ENCODE peak calls at places on chromosomes 13 and 19, in ten cellular contexts. I is HEK293T; Q is Calu3; E is GDM1; X is progenitor cell of endocrine pancreas; C is astrocyte of the cerebellum; J is GM23338; Y is activated CD8-positive, alpha-beta T cell treated with anti-CD3 and anti-CD28 coated beads for 36 hours; M is activated naive CD4-positive, alpha-beta T cell treated with anti-CD3 and anti-CD28 coated beads, Interleukin-2, amount 10 ng/mL, durations not matched to agents 7 days and 5 days; P is NCI-H2227 treated with DMSO at 0.1 percent for 48 hours. V is an unnamed sample.

GRCh38 chr19:15461694-15462093 is 2.6 kb downstream of the RASAL3 start:
- DNase-seq in J (no peak), P (no peak), Q (no peak), I (no peak), X (no peak), M (no peak), E (no peak), Y (no peak), C (no peak), V (no peak)

GRCh38 chr19:18716857-18717256 is 33.4 kb downstream of the CRTC1 start:
- DNase-seq in I (no peak), M (no peak), X (no peak), P (no peak), Y (no peak), Q (no peak), J (no peak), E (no peak), C (no peak), V (no peak)

GRCh38 chr13:45769072-45769471 is 67.0 kb downstream of the CBY2 start:
- DNase-seq in C (no peak), X (no peak), E (no peak), I (no peak), Y (no peak), J (peak; percentile 39), P (no peak), M (no peak), Q (no peak), V (no peak)

GRCh38 chr19:6787393-6787792 is 14.9 kb downstream of the VAV1 start:
- DNase-seq in J (no peak), C (no peak), E (no peak), P (no peak), I (no peak), Q (no peak), X (no peak), M (no peak), Y (no peak), V (no peak)

GRCh38 chr13:41388143-41388881 is 69.0 kb upstream of the RGCC start:
- DNase-seq in Y (no peak), J (no peak), P (no peak), I (no peak), M (no peak), X (no peak), C (no peak), Q (no peak), E (no peak), V (no peak)

GRCh38 chr13:43684947-43685725 is 101.6 kb downstream of the ENOX1 start:
- DNase-seq in M (no peak), E (no peak), I (no peak), Y (no peak), C (no peak), P (no peak), X (no peak), J (no peak), Q (no peak), V (no peak)

GRCh38 chr13:75507027-75508001 is 25.3 kb upstream of the TBC1D4 start:
- DNase-seq in Y (no peak), P (no peak), E (no peak), Q (no peak), X (no peak), I (no peak), C (no peak), M (no peak), J (no peak), V (no peak)

GRCh38 chr13:110162053-110162452 is 144.9 kb downstream of the COL4A1 start:
- DNase-seq in M (no peak), C (no peak), X (no peak), Q (no peak), Y (no peak), E (no peak), J (no peak), I (no peak), P (no peak), V (no peak)

GRCh38 chr19:45577111-45577905 is 7.3 kb downstream of the OPA3 start:
- DNase-seq in I (no peak), M (no peak), C (peak; percentile 76), P (no peak), E (no peak), X (peak; percentile 30), J (peak; percentile 54), Q (peak; percentile 84), Y (no peak), V (peak; percentile 82)

GRCh38 chr19:55685776-55686175 is 10.8 kb downstream of the EPN1 start:
- DNase-seq in J (no peak), P (no peak), E (no peak), X (no peak), Q (no peak), I (no peak), C (no peak), Y (no peak), M (no peak), V (no peak)

GRCh38 chr19:13152356-13152853 is 2.2 kb downstream of the IER2 start:
- DNase-seq in Q (no peak), M (no peak), C (no peak), J (no peak), X (no peak), Y (no peak), P (no peak), E (no peak), I (no peak), V (no peak)

GRCh38 chr13:114019367-114019766 is 45.5 kb upstream of the C13orf46 start:
- DNase-seq in I (peak; percentile 71), C (no peak), P (no peak), J (peak; percentile 47), Q (no peak), E (no peak), Y (peak; percentile 68), X (no peak), M (peak; percentile 49), V (no peak)

GRCh38 chr19:35645680-35646511 is 2.2 kb upstream of the COX6B1 start:
- DNase-seq in Q (no peak), P (no peak), I (no peak), C (no peak), E (no peak), M (no peak), J (peak; percentile 29), Y (no peak), X (no peak), V (no peak)

GRCh38 chr19:2787115-2787514 is 1.8 kb downstream of the THOP1 start:
- DNase-seq in E (no peak), I (no peak), Q (no peak), J (no peak), C (no peak), Y (no peak), M (no peak), P (no peak), X (no peak), V (no peak)

GRCh38 chr19:16886305-16886880 is 2.4 kb upstream of the F2RL3 start:
- DNase-seq in I (no peak), Q (no peak), P (no peak), E (no peak), J (no peak), Y (no peak), M (no peak), X (no peak), C (no peak), V (no peak)

GRCh38 chr13:79522583-79522982 is 41.6 kb downstream of the NDFIP2 start:
- DNase-seq in P (no peak), Y (peak; percentile 68), E (peak; percentile 74), J (no peak), C (peak; percentile 97), Q (no peak), X (no peak), I (no peak), M (peak; percentile 47), V (no peak)

GRCh38 chr19:34493649-34494044 is 12.1 kb downstream of the WTIP start:
- DNase-seq in Q (no peak), M (no peak), I (no peak), C (no peak), X (no peak), J (no peak), P (no peak), Y (no peak), E (no peak), V (no peak)

GRCh38 chr19:32421589-32422361 is 16.2 kb downstream of the DPY19L3 start:
- DNase-seq in P (no peak), Q (no peak), J (no peak), Y (no peak), C (no peak), X (no peak), I (no peak), M (no peak), E (peak; percentile 82), V (no peak)